ENCODE peak calls at places on chromosomes 16 and 17, in eight cellular contexts. D is OCI-LY7, G is ACHN, T is GM20000, P is brain microvascular endothelial cell, M is heart right ventricle, I is sciatic nerve, B is GM12878. V is an unnamed sample.

GRCh38 chr17:9893606-9894005 is 11.5 kb downstream of the RCVRN start:
- DNase-seq in D (no peak), T (no peak), M (no peak), B (no peak), P (no peak), G (no peak), I (no peak), V (no peak)

GRCh38 chr17:31691251-31691905 is 167.7 kb downstream of the COPRS start:
- DNase-seq in T (no peak), P (no peak), G (no peak), I (no peak), B (no peak), M (no peak), D (no peak), V (no peak)

GRCh38 chr16:2482181-2483107 is 7.5 kb downstream of the TBC1D24 start:
- DNase-seq in D (no peak), P (no peak), G (no peak), B (no peak), I (no peak), T (no peak), M (no peak), V (no peak)

GRCh38 chr16:73817500-73817899 is 479.1 kb upstream of the PSMD7 start:
- DNase-seq in P (no peak), G (no peak), I (no peak), B (no peak), T (no peak), M (no peak), D (no peak), V (no peak)

GRCh38 chr17:77535435-77535834 is 394.7 kb downstream of the SEC14L1 start:
- DNase-seq in B (no peak), I (peak), D (no peak), P (no peak), M (no peak), T (no peak), G (no peak), V (no peak)

GRCh38 chr17:1730345-1731193 is 6.1 kb downstream of the WDR81 start:
- DNase-seq in M (peak), P (peak), T (no peak), I (peak), D (no peak), G (peak), B (no peak), V (no peak)

GRCh38 chr17:28524476-28525415 is 18.6 kb downstream of the FOXN1 start:
- DNase-seq in D (no peak), M (no peak), G (no peak), B (no peak), P (peak), T (no peak), I (no peak), V (no peak)

GRCh38 chr16:3769942-3770341 is 52.6 kb upstream of the TRAP1 start:
- DNase-seq in D (no peak), P (no peak), M (no peak), G (no peak), I (no peak), T (no peak), B (no peak), V (no peak)

GRCh38 chr17:62860962-62861873 is 53.1 kb upstream of the MARCHF10 start:
- DNase-seq in P (no peak), M (no peak), D (no peak), I (no peak), G (no peak), B (no peak), T (no peak), V (no peak)

V was measured in GM12864.